ENCODE peak calls at places on chromosomes 6 and 20, in eight cellular contexts. B is CD4-positive, alpha-beta memory T cell; Z is transverse colon; U is heart left ventricle; V is fibroblast of lung; L is CD8-positive, alpha-beta T cell; P is Panc1; G is iPS DF 6.9. D is an unnamed sample.

GRCh38 chr6:64325093-64325492 is 689.5 kb downstream of the PHF3 start:
- DNase-seq in B (no peak), Z (no peak), U (no peak), V (no peak), L (no peak), P (no peak), G (no peak), D (no peak)

GRCh38 chr6:13428528-13429405 is 58.6 kb downstream of the GFOD1 start:
- DNase-seq in B (no peak), Z (no peak), U (no peak), V (no peak), L (no peak), P (no peak), G (no peak), D (peak; percentile 41)

GRCh38 chr20:2122921-2123320 is 21.3 kb downstream of the STK35 start:
- DNase-seq in B (no peak), Z (no peak), U (no peak), V (peak; percentile 87), L (no peak), P (no peak), G (no peak), D (no peak)

GRCh38 chr6:11214911-11215310 is 17.6 kb downstream of the NEDD9 start:
- DNase-seq in B (no peak), Z (no peak), U (no peak), V (no peak), L (no peak), P (no peak), G (no peak), D (no peak)

GRCh38 chr20:46027245-46027853 is 1.7 kb upstream of the SLC12A5 start:
- DNase-seq in B (peak; percentile 30), Z (no peak), U (no peak), V (peak; percentile 56), L (peak; percentile 37), P (no peak), G (no peak), D (peak; percentile 49)

GRCh38 chr6:53282741-53283140 is 66.0 kb downstream of the ELOVL5 start:
- DNase-seq in B (no peak), Z (no peak), U (no peak), V (no peak), L (no peak), P (no peak), G (no peak), D (no peak)

GRCh38 chr6:16471222-16471784 is 232.9 kb downstream of the GMPR start:
- DNase-seq in B (no peak), Z (peak; percentile 14), U (no peak), V (peak; percentile 43), L (peak; percentile 33), P (no peak), G (no peak), D (no peak)

GRCh38 chr6:118722820-118723526 is 71.6 kb upstream of the CEP85L start:
- DNase-seq in B (no peak), Z (no peak), U (no peak), V (peak; percentile 27), L (no peak), P (no peak), G (no peak), D (no peak)

GRCh38 chr20:49853640-49854039 is 41.0 kb downstream of the SLC9A8 start:
- DNase-seq in B (no peak), Z (no peak), U (no peak), V (peak; percentile 73), L (no peak), P (no peak), G (no peak), D (peak; percentile 90)

GRCh38 chr6:71721642-71722041 is 164.7 kb upstream of the RIMS1 start:
- DNase-seq in B (no peak), Z (no peak), U (no peak), V (peak; percentile 57), L (no peak), P (no peak), G (no peak), D (no peak)

GRCh38 chr20:45012682-45013302 is 46.5 kb downstream of the STK4 start:
- DNase-seq in B (no peak), Z (no peak), U (no peak), V (peak; percentile 71), L (no peak), P (no peak), G (peak; percentile 7), D (no peak)

GRCh38 chr6:10082385-10082784 is 332.5 kb downstream of the TFAP2A start:
- DNase-seq in B (no peak), Z (no peak), U (no peak), V (no peak), L (no peak), P (no peak), G (no peak), D (no peak)

GRCh38 chr20:9068896-9069663 is at the start of gene PLCB4:
- DNase-seq in B (no peak), Z (peak; percentile 60), U (peak; percentile 75), V (peak; percentile 46), L (no peak), P (no peak), G (no peak), D (no peak)

GRCh38 chr6:7777062-7777461 is 51.2 kb downstream of the BMP6 start:
- DNase-seq in B (no peak), Z (no peak), U (no peak), V (no peak), L (no peak), P (no peak), G (no peak), D (peak; percentile 30)

GRCh38 chr6:112923940-112924587 is 576.9 kb downstream of the RFPL4B start:
- DNase-seq in B (no peak), Z (no peak), U (no peak), V (peak; percentile 80), L (no peak), P (no peak), G (no peak), D (no peak)

GRCh38 chr6:107673076-107673494 is 151.0 kb downstream of the SCML4 start:
- DNase-seq in B (no peak), Z (no peak), U (peak; percentile 72), V (no peak), L (no peak), P (no peak), G (no peak), D (no peak)

GRCh38 chr20:38706482-38706881 is 17.8 kb upstream of the SLC32A1 start:
- DNase-seq in B (no peak), Z (no peak), U (no peak), V (no peak), L (no peak), P (no peak), G (no peak), D (no peak)

GRCh38 chr20:18943542-18943941 is 130.0 kb downstream of the SCP2D1 start:
- DNase-seq in B (no peak), Z (no peak), U (no peak), V (no peak), L (no peak), P (no peak), G (no peak), D (no peak)

GRCh38 chr6:156564128-156564806 is 212.9 kb upstream of the ARID1B start:
- DNase-seq in B (peak; percentile 64), Z (peak; percentile 86), U (peak; percentile 89), V (peak; percentile 43), L (peak; percentile 65), P (peak; percentile 33), G (peak; percentile 64), D (peak; percentile 82)

GRCh38 chr6:168138436-168138835 is 59.4 kb upstream of the FRMD1 start:
- DNase-seq in B (no peak), Z (no peak), U (no peak), V (no peak), L (no peak), P (no peak), G (no peak), D (peak; percentile 3)
- H3K27me3 ChIP-seq in B (no peaks in the 10 kb centered on the region), Z (no peaks in the 10 kb centered on the region), U (no peaks in the 10 kb centered on the region), V (no peaks in the 10 kb centered on the region), L (no peaks in the 10 kb centered on the region), P (no peaks in the 10 kb centered on the region), G (no peaks in the 10 kb centered on the region), D (no peaks in the 10 kb centered on the region)

DNA sequence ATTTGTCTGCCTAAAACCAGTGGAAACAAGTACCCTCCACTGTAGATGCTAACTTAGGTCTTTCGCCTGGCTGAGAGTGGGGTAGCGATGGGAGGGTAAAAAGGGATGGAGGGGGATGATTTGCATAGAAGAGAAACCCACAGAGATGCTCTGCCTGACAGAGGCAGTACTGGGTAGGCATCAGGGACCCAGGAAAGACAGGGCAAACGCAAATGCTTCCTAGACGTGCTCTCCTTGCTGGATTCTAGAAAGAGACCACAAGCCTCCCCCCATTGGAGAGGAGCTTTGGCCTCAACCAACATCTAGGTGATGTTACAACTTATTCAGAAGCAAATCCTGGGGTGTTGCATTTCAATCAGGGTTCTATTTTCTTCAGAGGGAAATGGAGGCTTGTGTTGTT is 3.2 kb downstream of the OLIG3 start:
- DNase-seq in B (no peak), Z (no peak), U (no peak), V (no peak), L (no peak), P (no peak), G (no peak), D (no peak)
- H3K27me3 ChIP-seq in B (peaks cover 85% of the 10 kb centered on the region), Z (peaks cover 100% of the 10 kb centered on the region), U (peaks cover 100% of the 10 kb centered on the region), V (peaks cover 91% of the 10 kb centered on the region), L (peaks cover 92% of the 10 kb centered on the region), P (peaks cover 11% of the 10 kb centered on the region), G (peaks cover 74% of the 10 kb centered on the region), D (peaks cover 98% of the 10 kb centered on the region)

GRCh38 chr6:3163248-3163594 is 5.9 kb upstream of the TUBB2A start:
- DNase-seq in B (no peak), Z (no peak), U (no peak), V (no peak), L (no peak), P (no peak), G (no peak), D (no peak)

GRCh38 chr6:3157151-3157933 is at the start of gene TUBB2A:
- DNase-seq in B (peak; percentile 91), Z (peak; percentile 86), U (peak; percentile 95), V (peak; percentile 78), L (peak; percentile 87), P (no peak), G (no peak), D (peak; percentile 77)

GRCh38 chr6:3162565-3163247 is 5.4 kb upstream of the TUBB2A start:
- DNase-seq in B (peak; percentile 55), Z (peak; percentile 82), U (peak; percentile 86), V (peak; percentile 83), L (peak; percentile 63), P (no peak), G (no peak), D (peak; percentile 59)

GRCh38 chr6:3162067-3162497 is 4.7 kb upstream of the TUBB2A start:
- DNase-seq in B (no peak), Z (no peak), U (no peak), V (peak; percentile 34), L (no peak), P (no peak), G (no peak), D (no peak)

GRCh38 chr6:3159805-3160781 is 2.7 kb upstream of the TUBB2A start:
- DNase-seq in B (peak; percentile 82), Z (peak; percentile 84), U (no peak), V (peak; percentile 83), L (peak; percentile 88), P (no peak), G (no peak), D (peak; percentile 45)
- H3K27me3 ChIP-seq in B (no peaks in the 10 kb centered on the region), Z (no peaks in the 10 kb centered on the region), U (no peaks in the 10 kb centered on the region), V (no peaks in the 10 kb centered on the region), L (no peaks in the 10 kb centered on the region), P (no peaks in the 10 kb centered on the region), G (no peaks in the 10 kb centered on the region), D (no peaks in the 10 kb centered on the region)

DNA sequence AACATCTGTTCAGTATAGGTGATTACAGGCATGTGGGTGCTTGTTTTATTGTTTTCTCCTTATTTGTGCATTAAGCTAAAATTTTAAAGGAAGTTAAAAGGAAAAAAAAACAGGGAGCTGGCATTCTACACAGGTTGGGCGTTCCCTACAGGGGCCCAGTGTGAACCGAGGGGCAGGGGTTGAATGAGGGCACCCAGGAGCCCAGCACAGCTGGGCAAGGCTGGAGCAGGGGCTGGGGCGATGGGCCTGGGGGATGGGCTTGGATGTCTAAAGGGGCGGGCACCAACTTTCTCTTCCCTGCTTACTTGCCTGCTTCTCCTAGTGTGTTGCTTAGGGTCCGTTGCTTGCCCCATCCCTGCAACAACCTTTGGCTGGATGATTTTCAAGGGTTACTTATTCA is 230.2 kb upstream of the RNF24 start:
- DNase-seq in B (no peak), Z (no peak), U (no peak), V (no peak), L (no peak), P (no peak), G (no peak), D (no peak)
- H3K27me3 ChIP-seq in B (no peaks in the 10 kb centered on the region), Z (peaks cover 49% of the 10 kb centered on the region), U (peaks cover 51% of the 10 kb centered on the region), V (peaks cover 3% of the 10 kb centered on the region), L (peaks cover 7% of the 10 kb centered on the region), P (peaks cover 4% of the 10 kb centered on the region), G (peaks cover 17% of the 10 kb centered on the region), D (peaks cover 38% of the 10 kb centered on the region)

D was measured in adrenal gland.